ENCODE peak calls at places on chromosomes 11 and 22, in eight cellular contexts. Z, H, S, G, C, P, J and N are unnamed samples.

GRCh38 chr11:2185324-2186085 is 13.9 kb upstream of the TH start:
- DNase-seq in Z (no peak), H (no peak), S (no peak), G (no peak), C (no peak), P (peak), J (no peak), N (no peak)

GRCh38 chr11:624705-625635 is at the start of gene CDHR5:
- DNase-seq in Z (no peak), H (no peak), S (no peak), G (peak), C (no peak), P (no peak), J (no peak), N (no peak)

GRCh38 chr11:69202511-69203221 is 46.9 kb downstream of the SMIM38 start:
- DNase-seq in Z (peak), H (no peak), S (no peak), G (no peak), C (no peak), P (no peak), J (no peak), N (no peak)

GRCh38 chr11:10302744-10303557 is 1.9 kb upstream of the ADM start:
- DNase-seq in Z (peak), H (no peak), S (peak), G (peak), C (peak), P (peak), J (no peak), N (peak)

GRCh38 chr11:5369793-5370192 is 13.8 kb upstream of the OR51M1 start:
- DNase-seq in Z (no peak), H (peak), S (peak), G (no peak), C (peak), P (no peak), J (peak), N (no peak)

GRCh38 chr11:8593935-8594909 is at the start of gene STK33:
- DNase-seq in Z (peak), H (no peak), S (peak), G (peak), C (no peak), P (no peak), J (peak), N (peak)

GRCh38 chr22:46754110-46754799 is 8.2 kb upstream of the TBC1D22A start:
- DNase-seq in Z (peak), H (peak), S (no peak), G (peak), C (peak), P (no peak), J (peak), N (no peak)

GRCh38 chr11:1881442-1882264 is 10.0 kb downstream of the PRR33 start:
- DNase-seq in Z (peak), H (no peak), S (no peak), G (peak), C (peak), P (no peak), J (no peak), N (peak)

GRCh38 chr11:44837650-44838049 is 110.9 kb downstream of the TSPAN18 start:
- DNase-seq in Z (no peak), H (no peak), S (no peak), G (no peak), C (peak), P (no peak), J (no peak), N (no peak)

GRCh38 chr11:8671651-8672062 is 10.8 kb downstream of the TRIM66 start:
- DNase-seq in Z (no peak), H (peak), S (peak), G (no peak), C (peak), P (no peak), J (no peak), N (no peak)

GRCh38 chr22:32079110-32080089 is 36.3 kb downstream of the SLC5A1 start:
- DNase-seq in Z (no peak), H (peak), S (no peak), G (peak), C (peak), P (no peak), J (peak), N (no peak)

GRCh38 chr11:66510271-66510989 is at the start of gene BBS1:
- DNase-seq in Z (peak), H (peak), S (peak), G (peak), C (peak), P (peak), J (peak), N (peak)

GRCh38 chr11:22920939-22921565 is 60.8 kb upstream of the CCDC179 start:
- DNase-seq in Z (no peak), H (peak), S (peak), G (no peak), C (peak), P (peak), J (peak), N (no peak)

GRCh38 chr11:130815921-130816320 is 100.4 kb downstream of the SNX19 start:
- DNase-seq in Z (no peak), H (no peak), S (no peak), G (no peak), C (no peak), P (no peak), J (no peak), N (no peak)

GRCh38 chr11:64021742-64022067 is 14.0 kb upstream of the FLRT1 start:
- DNase-seq in Z (no peak), H (peak), S (peak), G (no peak), C (no peak), P (no peak), J (no peak), N (no peak)

GRCh38 chr11:3161720-3162409 is 3.2 kb downstream of the OSBPL5 start:
- DNase-seq in Z (peak), H (no peak), S (no peak), G (no peak), C (no peak), P (no peak), J (no peak), N (peak)

GRCh38 chr22:38317995-38318715 is 922 bp upstream of the CSNK1E start:
- DNase-seq in Z (peak), H (peak), S (peak), G (peak), C (peak), P (no peak), J (peak), N (no peak)

GRCh38 chr11:120622189-120622912 is 110.8 kb downstream of the GRIK4 start:
- DNase-seq in Z (no peak), H (peak), S (no peak), G (no peak), C (no peak), P (no peak), J (no peak), N (no peak)

GRCh38 chr11:118898400-118899295 is 15.0 kb downstream of the CXCR5 start:
- DNase-seq in Z (no peak), H (no peak), S (no peak), G (peak), C (no peak), P (no peak), J (no peak), N (no peak)

GRCh38 chr11:65488273-65489058 is 10.4 kb upstream of the MALAT1 start:
- DNase-seq in Z (peak), H (peak), S (no peak), G (peak), C (peak), P (no peak), J (no peak), N (no peak)
- H3K4me3 ChIP-seq in Z (no peak), H (no peak), S (peak), G (no peak), C (peak), P (no peak), J (peak), N (no peak)

DNA sequence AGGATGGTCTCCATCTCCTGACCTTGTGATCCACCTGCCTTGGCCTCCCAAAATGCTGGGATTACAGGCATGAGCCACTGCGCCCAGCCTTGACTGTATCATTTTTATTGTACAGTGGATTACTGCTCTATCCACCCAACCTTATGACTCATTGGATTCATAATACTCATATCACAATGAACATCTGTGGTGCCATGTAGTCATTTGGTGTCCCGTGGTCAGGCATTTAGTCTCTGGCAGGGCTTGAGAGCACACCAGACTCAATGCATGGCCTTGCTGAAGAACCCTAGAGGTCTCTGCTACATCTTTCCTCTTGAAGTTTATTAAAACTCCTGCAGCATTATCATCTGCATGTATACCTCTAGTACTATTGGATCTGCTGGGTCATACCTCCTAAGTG is 98.0 kb upstream of the LDLRAD3 start:
- DNase-seq in Z (no peak), H (peak), S (no peak), G (no peak), C (no peak), P (no peak), J (no peak), N (no peak)
- H3K4me3 ChIP-seq in Z (no peak), H (no peak), S (no peak), G (no peak), C (no peak), P (no peak), J (no peak), N (no peak)

GRCh38 chr11:108224366-108224765 is 1.5 kb downstream of the ATM start:
- DNase-seq in Z (no peak), H (no peak), S (no peak), G (no peak), C (no peak), P (no peak), J (no peak), N (no peak)

GRCh38 chr11:108222686-108223448 is at the start of gene ATM:
- DNase-seq in Z (peak), H (peak), S (peak), G (peak), C (peak), P (peak), J (peak), N (peak)

GRCh38 chr11:108223449-108224149 is 732 bp downstream of the ATM start:
- DNase-seq in Z (no peak), H (no peak), S (no peak), G (no peak), C (peak), P (peak), J (no peak), N (no peak)

GRCh38 chr11:108226036-108226435 is 3.2 kb downstream of the ATM start:
- DNase-seq in Z (no peak), H (no peak), S (no peak), G (no peak), C (no peak), P (no peak), J (no peak), N (no peak)

GRCh38 chr11:108224908-108225786 is 2.3 kb downstream of the ATM start:
- DNase-seq in Z (no peak), H (no peak), S (no peak), G (no peak), C (no peak), P (no peak), J (no peak), N (no peak)
- H3K4me3 ChIP-seq in Z (peak), H (no peak), S (peak), G (peak), C (peak), P (peak), J (no peak), N (peak)

DNA sequence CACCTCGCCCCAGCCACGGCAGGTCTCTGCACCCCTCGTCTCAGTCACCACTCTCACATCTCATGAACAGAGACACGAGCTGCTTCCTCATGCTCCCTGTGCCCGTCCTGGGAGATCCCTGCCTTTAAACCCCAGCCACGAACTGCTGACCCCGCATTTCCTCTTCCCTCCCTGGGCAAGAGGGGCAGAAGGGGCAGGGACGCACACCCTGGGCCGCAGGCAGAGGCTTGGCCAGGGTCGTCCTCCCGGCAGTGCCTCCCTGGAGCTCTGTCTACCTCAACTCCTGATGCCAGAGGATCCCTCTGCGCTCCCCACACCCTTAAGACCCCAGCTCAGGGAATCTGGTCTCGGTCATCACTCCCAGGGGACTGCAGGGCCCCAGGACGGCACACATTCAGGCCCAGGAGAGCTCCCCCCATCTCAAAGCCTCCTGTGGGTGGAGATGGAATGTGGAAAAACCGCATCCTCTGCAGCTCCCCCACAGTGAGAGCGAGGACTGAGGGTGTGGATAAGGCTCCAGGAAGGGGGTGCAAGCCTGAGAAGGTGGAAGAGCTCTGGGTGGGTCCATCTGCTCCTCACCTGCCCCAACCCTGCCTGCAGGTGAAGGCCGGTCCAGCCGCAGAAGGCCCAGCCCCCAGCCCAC is 1.2 kb downstream of the BID start:
- DNase-seq in Z (no peak), H (peak), S (no peak), G (no peak), C (no peak), P (no peak), J (no peak), N (no peak)
- H3K4me3 ChIP-seq in Z (peak), H (peak), S (peak), G (peak), C (peak), P (peak), J (peak), N (peak)

GRCh38 chr11:78315724-78316123 is 101.9 kb downstream of the GAB2 start:
- DNase-seq in Z (no peak), H (no peak), S (no peak), G (no peak), C (no peak), P (no peak), J (no peak), N (no peak)

GRCh38 chr11:78318321-78318720 is 99.3 kb downstream of the GAB2 start:
- DNase-seq in Z (no peak), H (no peak), S (no peak), G (no peak), C (no peak), P (no peak), J (no peak), N (no peak)

GRCh38 chr11:78314753-78315152 is 102.9 kb downstream of the GAB2 start:
- DNase-seq in Z (no peak), H (no peak), S (no peak), G (no peak), C (no peak), P (no peak), J (no peak), N (no peak)

GRCh38 chr11:78319453-78319955 is 98.1 kb downstream of the GAB2 start:
- DNase-seq in Z (no peak), H (no peak), S (no peak), G (peak), C (peak), P (no peak), J (no peak), N (no peak)

DNA sequence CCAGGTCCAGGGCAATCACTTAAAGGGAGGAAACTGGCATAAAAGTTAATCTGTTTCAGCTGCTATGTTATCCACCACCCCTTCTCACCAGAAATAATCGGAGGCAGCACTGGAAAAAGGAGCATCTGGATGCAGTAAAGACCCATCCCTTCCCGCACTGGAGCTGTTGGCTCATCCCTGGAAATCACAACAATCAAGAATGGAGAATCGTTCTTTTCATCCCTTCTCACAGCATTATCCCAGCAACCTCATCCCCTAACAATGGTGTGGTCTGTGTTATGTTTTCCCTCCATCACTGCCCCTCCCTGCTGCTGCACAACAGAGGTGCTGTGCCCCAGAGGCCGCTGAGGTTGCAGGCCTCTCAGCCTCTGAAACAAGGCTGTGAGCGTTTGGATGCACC is 98.9 kb downstream of the GAB2 start:
- DNase-seq in Z (no peak), H (no peak), S (peak), G (no peak), C (peak), P (no peak), J (no peak), N (no peak)
- H3K4me3 ChIP-seq in Z (no peak), H (no peak), S (no peak), G (no peak), C (no peak), P (no peak), J (no peak), N (no peak)

DNA sequence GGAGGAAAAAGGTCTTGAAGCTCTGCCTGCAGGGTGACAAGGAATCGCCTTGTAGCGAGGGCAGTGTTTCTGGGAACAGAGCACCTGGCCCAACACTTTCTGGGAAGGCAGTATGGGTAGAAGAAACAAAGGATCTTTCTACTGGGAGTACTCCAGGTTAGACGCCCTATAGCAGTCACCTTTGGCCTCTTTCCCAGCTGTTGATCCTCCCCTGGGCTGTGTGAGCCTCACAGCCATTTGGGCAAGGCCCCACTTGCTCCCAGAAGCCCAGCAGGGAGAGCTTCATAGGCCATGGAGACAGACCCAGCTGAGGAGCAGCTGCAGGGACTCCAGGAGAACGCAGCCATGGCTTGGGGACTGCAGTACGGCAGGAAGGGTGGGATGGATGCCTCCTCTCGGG is 1.2 kb downstream of the SLCO2B1 start:
- DNase-seq in Z (no peak), H (no peak), S (no peak), G (no peak), C (no peak), P (no peak), J (no peak), N (no peak)
- H3K4me3 ChIP-seq in Z (peak), H (no peak), S (no peak), G (no peak), C (no peak), P (no peak), J (no peak), N (no peak)

GRCh38 chr22:23082534-23083314 is 12.4 kb downstream of the GNAZ start:
- DNase-seq in Z (no peak), H (no peak), S (no peak), G (no peak), C (no peak), P (no peak), J (no peak), N (no peak)
- H3K4me3 ChIP-seq in Z (no peak), H (no peak), S (no peak), G (no peak), C (no peak), P (no peak), J (no peak), N (no peak)

GRCh38 chr22:23207786-23208325 is 27.5 kb downstream of the BCR start:
- DNase-seq in Z (no peak), H (no peak), S (no peak), G (peak), C (no peak), P (no peak), J (no peak), N (no peak)
- H3K4me3 ChIP-seq in Z (no peak), H (no peak), S (no peak), G (no peak), C (no peak), P (no peak), J (no peak), N (no peak)

GRCh38 chr11:134120921-134121526 is 52.2 kb downstream of the JAM3 start:
- DNase-seq in Z (no peak), H (no peak), S (no peak), G (no peak), C (peak), P (no peak), J (no peak), N (no peak)
- H3K4me3 ChIP-seq in Z (peak), H (no peak), S (no peak), G (no peak), C (peak), P (no peak), J (no peak), N (no peak)